ENCODE peak calls at places on chromosomes 3 and 15, in nine cellular contexts. One of them, this sample, is unnamed.

GRCh38 chr15:88954431-88955277 is 41.5 kb upstream of the MFGE8 start:
- DNase-seq in MM.1S: no peak
- DNase-seq in psoas muscle: peak; percentile 73
- DNase-seq in spleen: no peak
- DNase-seq in K562: no peak
- DNase-seq in brain microvascular endothelial cell: peak; percentile 24
- DNase-seq in fibroblast of the aortic adventitia: peak; percentile 64
- DNase-seq in adrenal gland: no peak
- DNase-seq in astrocyte of the spinal cord: peak; percentile 11
- DNase-seq in this sample: no peak

GRCh38 chr15:25437751-25438600 is 848 bp downstream of the UBE3A start:
- DNase-seq in adrenal gland: peak; percentile 71
- DNase-seq in brain microvascular endothelial cell: peak; percentile 12
- DNase-seq in K562: peak; percentile 52
- DNase-seq in spleen: peak; percentile 93
- DNase-seq in psoas muscle: peak; percentile 83
- DNase-seq in fibroblast of the aortic adventitia: peak; percentile 37
- DNase-seq in MM.1S: peak; percentile 62
- DNase-seq in astrocyte of the spinal cord: peak; percentile 50
- DNase-seq in this sample: peak; percentile 81

GRCh38 chr3:102536479-102536878 is 101.7 kb downstream of the ZPLD1 start:
- DNase-seq in MM.1S: peak; percentile 68
- DNase-seq in astrocyte of the spinal cord: peak; percentile 54
- DNase-seq in brain microvascular endothelial cell: peak; percentile 16
- DNase-seq in K562: no peak
- DNase-seq in adrenal gland: no peak
- DNase-seq in spleen: no peak
- DNase-seq in fibroblast of the aortic adventitia: peak; percentile 57
- DNase-seq in psoas muscle: no peak
- DNase-seq in this sample: peak; percentile 37

GRCh38 chr15:38650384-38650783 is 85.8 kb upstream of the RASGRP1 start:
- DNase-seq in psoas muscle: no peak
- DNase-seq in adrenal gland: no peak
- DNase-seq in spleen: no peak
- DNase-seq in fibroblast of the aortic adventitia: no peak
- DNase-seq in K562: no peak
- DNase-seq in MM.1S: no peak
- DNase-seq in astrocyte of the spinal cord: no peak
- DNase-seq in brain microvascular endothelial cell: no peak
- DNase-seq in this sample: no peak

GRCh38 chr15:38647683-38648082 is 83.1 kb upstream of the RASGRP1 start:
- DNase-seq in astrocyte of the spinal cord: peak; percentile 2
- DNase-seq in adrenal gland: no peak
- DNase-seq in brain microvascular endothelial cell: no peak
- DNase-seq in MM.1S: no peak
- DNase-seq in K562: no peak
- DNase-seq in fibroblast of the aortic adventitia: peak; percentile 32
- DNase-seq in spleen: no peak
- DNase-seq in psoas muscle: no peak
- DNase-seq in this sample: no peak

GRCh38 chr3:53243165-53243564 is 12.7 kb downstream of the TKT start:
- DNase-seq in MM.1S: no peak
- DNase-seq in spleen: no peak
- DNase-seq in K562: no peak
- DNase-seq in astrocyte of the spinal cord: peak; percentile 62
- DNase-seq in adrenal gland: peak; percentile 76
- DNase-seq in psoas muscle: peak; percentile 61
- DNase-seq in fibroblast of the aortic adventitia: peak; percentile 61
- DNase-seq in brain microvascular endothelial cell: peak; percentile 53
- DNase-seq in this sample: no peak

GRCh38 chr3:67654099-67654831 is at the start of gene SUCLG2:
- DNase-seq in K562: peak; percentile 72
- DNase-seq in MM.1S: peak; percentile 88
- DNase-seq in adrenal gland: peak; percentile 96
- DNase-seq in astrocyte of the spinal cord: peak; percentile 89
- DNase-seq in psoas muscle: peak; percentile 96
- DNase-seq in fibroblast of the aortic adventitia: peak; percentile 79
- DNase-seq in spleen: peak; percentile 97
- DNase-seq in brain microvascular endothelial cell: peak; percentile 83
- DNase-seq in this sample: peak; percentile 70

GRCh38 chr3:81301230-81301629 is 460.2 kb downstream of the GBE1 start:
- DNase-seq in fibroblast of the aortic adventitia: no peak
- DNase-seq in psoas muscle: no peak
- DNase-seq in brain microvascular endothelial cell: no peak
- DNase-seq in spleen: no peak
- DNase-seq in adrenal gland: no peak
- DNase-seq in K562: no peak
- DNase-seq in MM.1S: no peak
- DNase-seq in astrocyte of the spinal cord: no peak
- DNase-seq in this sample: no peak

GRCh38 chr3:29649815-29650547 is 369.1 kb downstream of the RBMS3 start:
- DNase-seq in psoas muscle: no peak
- DNase-seq in spleen: no peak
- DNase-seq in K562: no peak
- DNase-seq in MM.1S: peak; percentile 54
- DNase-seq in astrocyte of the spinal cord: peak; percentile 72
- DNase-seq in fibroblast of the aortic adventitia: peak; percentile 25
- DNase-seq in adrenal gland: peak; percentile 57
- DNase-seq in brain microvascular endothelial cell: peak; percentile 75
- DNase-seq in this sample: no peak

GRCh38 chr15:66830358-66830757 is 128.3 kb downstream of the SMAD6 start:
- DNase-seq in fibroblast of the aortic adventitia: peak; percentile 66
- DNase-seq in brain microvascular endothelial cell: peak; percentile 20
- DNase-seq in astrocyte of the spinal cord: peak; percentile 58
- DNase-seq in K562: no peak
- DNase-seq in MM.1S: no peak
- DNase-seq in adrenal gland: no peak
- DNase-seq in psoas muscle: no peak
- DNase-seq in spleen: no peak
- DNase-seq in this sample: no peak

GRCh38 chr3:123296261-123296660 is 94.5 kb downstream of the SEC22A start:
- DNase-seq in spleen: no peak
- DNase-seq in K562: no peak
- DNase-seq in MM.1S: no peak
- DNase-seq in psoas muscle: no peak
- DNase-seq in adrenal gland: no peak
- DNase-seq in brain microvascular endothelial cell: no peak
- DNase-seq in astrocyte of the spinal cord: no peak
- DNase-seq in fibroblast of the aortic adventitia: no peak
- DNase-seq in this sample: no peak

GRCh38 chr15:71011503-71012155 is 103.6 kb upstream of the THSD4 start:
- DNase-seq in adrenal gland: peak; percentile 62
- DNase-seq in brain microvascular endothelial cell: peak; percentile 60
- DNase-seq in fibroblast of the aortic adventitia: peak; percentile 86
- DNase-seq in K562: peak; percentile 8
- DNase-seq in spleen: no peak
- DNase-seq in MM.1S: peak; percentile 23
- DNase-seq in astrocyte of the spinal cord: peak; percentile 66
- DNase-seq in psoas muscle: no peak
- DNase-seq in this sample: peak; percentile 77

GRCh38 chr15:45714501-45715488 is 80.0 kb downstream of the SQOR start:
- DNase-seq in K562: peak; percentile 55
- DNase-seq in adrenal gland: peak; percentile 89
- DNase-seq in spleen: no peak
- DNase-seq in MM.1S: peak; percentile 69
- DNase-seq in astrocyte of the spinal cord: peak; percentile 53
- DNase-seq in fibroblast of the aortic adventitia: peak; percentile 67
- DNase-seq in psoas muscle: peak; percentile 56
- DNase-seq in brain microvascular endothelial cell: peak; percentile 88
- DNase-seq in this sample: peak; percentile 47

GRCh38 chr3:71389911-71390573 is 193.5 kb downstream of the FOXP1 start:
- DNase-seq in spleen: peak; percentile 78
- DNase-seq in psoas muscle: peak; percentile 55
- DNase-seq in fibroblast of the aortic adventitia: peak; percentile 80
- DNase-seq in brain microvascular endothelial cell: peak; percentile 64
- DNase-seq in adrenal gland: peak; percentile 61
- DNase-seq in astrocyte of the spinal cord: peak; percentile 91
- DNase-seq in MM.1S: peak; percentile 28
- DNase-seq in K562: no peak
- DNase-seq in this sample: no peak

GRCh38 chr15:99385865-99386264 is 134.6 kb downstream of the LRRC28 start:
- DNase-seq in astrocyte of the spinal cord: peak; percentile 58
- DNase-seq in K562: no peak
- DNase-seq in fibroblast of the aortic adventitia: peak; percentile 81
- DNase-seq in psoas muscle: peak; percentile 80
- DNase-seq in MM.1S: no peak
- DNase-seq in spleen: no peak
- DNase-seq in adrenal gland: peak; percentile 61
- DNase-seq in brain microvascular endothelial cell: peak; percentile 22
- DNase-seq in this sample: peak; percentile 44

GRCh38 chr15:74307827-74308642 is 59.4 kb downstream of the CYP11A1 start:
- DNase-seq in adrenal gland: peak; percentile 83
- DNase-seq in K562: peak; percentile 57
- DNase-seq in psoas muscle: no peak
- DNase-seq in fibroblast of the aortic adventitia: peak; percentile 78
- DNase-seq in spleen: no peak
- DNase-seq in astrocyte of the spinal cord: peak; percentile 66
- DNase-seq in MM.1S: peak; percentile 38
- DNase-seq in brain microvascular endothelial cell: peak; percentile 47
- DNase-seq in this sample: peak; percentile 79

GRCh38 chr3:45224824-45225464 is 1.1 kb downstream of the TMEM158 start:
- DNase-seq in fibroblast of the aortic adventitia: peak; percentile 66
- DNase-seq in MM.1S: peak; percentile 42
- DNase-seq in K562: peak; percentile 75
- DNase-seq in psoas muscle: peak; percentile 90
- DNase-seq in brain microvascular endothelial cell: peak; percentile 53
- DNase-seq in adrenal gland: peak; percentile 90
- DNase-seq in astrocyte of the spinal cord: peak; percentile 73
- DNase-seq in spleen: peak; percentile 87
- DNase-seq in this sample: peak; percentile 83
- H3K4me3 ChIP-seq in fibroblast of the aortic adventitia: peak overlapping the region; percentile 81
- H3K4me3 ChIP-seq in MM.1S: peak overlapping the region; percentile 56
- H3K4me3 ChIP-seq in K562: peak overlapping the region; percentile 65
- H3K4me3 ChIP-seq in psoas muscle: peak overlapping the region; percentile 68
- H3K4me3 ChIP-seq in brain microvascular endothelial cell: peak overlapping the region; percentile 66
- H3K4me3 ChIP-seq in adrenal gland: peak overlapping the region; percentile 95
- H3K4me3 ChIP-seq in astrocyte of the spinal cord: peak overlapping the region; percentile 61
- H3K4me3 ChIP-seq in spleen: peak overlapping the region; percentile 12
- H3K4me3 ChIP-seq in this sample: peak overlapping the region; percentile 45

GRCh38 chr15:49438970-49439631 is 16.1 kb downstream of the FGF7 start:
- DNase-seq in brain microvascular endothelial cell: no peak
- DNase-seq in adrenal gland: no peak
- DNase-seq in fibroblast of the aortic adventitia: peak; percentile 52
- DNase-seq in K562: no peak
- DNase-seq in MM.1S: peak; percentile 69
- DNase-seq in astrocyte of the spinal cord: no peak
- DNase-seq in psoas muscle: no peak
- DNase-seq in spleen: peak; percentile 54
- DNase-seq in this sample: no peak
- H3K4me3 ChIP-seq in brain microvascular endothelial cell: no peak overlapping the region
- H3K4me3 ChIP-seq in adrenal gland: no peak overlapping the region
- H3K4me3 ChIP-seq in fibroblast of the aortic adventitia: no peak overlapping the region
- H3K4me3 ChIP-seq in K562: no peak overlapping the region
- H3K4me3 ChIP-seq in MM.1S: no peak overlapping the region
- H3K4me3 ChIP-seq in astrocyte of the spinal cord: no peak overlapping the region
- H3K4me3 ChIP-seq in psoas muscle: no peak overlapping the region
- H3K4me3 ChIP-seq in spleen: no peak overlapping the region
- H3K4me3 ChIP-seq in this sample: no peak overlapping the region

DNA sequence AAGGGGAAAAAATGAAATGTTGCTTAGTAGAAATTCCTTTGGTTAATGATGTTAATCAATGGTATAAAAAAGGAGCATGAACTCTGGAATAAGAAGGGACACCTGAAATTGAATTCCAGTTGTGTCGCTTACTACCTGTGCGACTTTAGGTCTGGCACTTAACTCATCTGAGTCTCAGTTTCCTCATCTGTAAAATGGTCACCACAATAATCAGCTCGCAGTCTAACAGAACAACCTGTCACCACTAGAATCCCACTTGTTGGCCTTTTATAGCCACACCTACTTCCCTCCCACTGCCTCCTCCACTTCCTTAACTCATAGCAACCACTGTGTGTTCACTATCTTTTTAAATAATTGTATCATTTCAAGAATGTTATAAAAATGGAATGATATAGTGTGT is 2.5 kb downstream of the PLAAT1 start:
- DNase-seq in brain microvascular endothelial cell: no peak
- DNase-seq in K562: no peak
- DNase-seq in adrenal gland: no peak
- DNase-seq in MM.1S: no peak
- DNase-seq in psoas muscle: no peak
- DNase-seq in spleen: no peak
- DNase-seq in fibroblast of the aortic adventitia: no peak
- DNase-seq in astrocyte of the spinal cord: no peak
- DNase-seq in this sample: no peak
- H3K4me3 ChIP-seq in brain microvascular endothelial cell: no peak overlapping the region
- H3K4me3 ChIP-seq in K562: no peak overlapping the region
- H3K4me3 ChIP-seq in adrenal gland: no peak overlapping the region
- H3K4me3 ChIP-seq in MM.1S: no peak overlapping the region
- H3K4me3 ChIP-seq in psoas muscle: peak overlapping the region; percentile 70
- H3K4me3 ChIP-seq in spleen: no peak overlapping the region
- H3K4me3 ChIP-seq in fibroblast of the aortic adventitia: no peak overlapping the region
- H3K4me3 ChIP-seq in astrocyte of the spinal cord: no peak overlapping the region
- H3K4me3 ChIP-seq in this sample: no peak overlapping the region

DNA sequence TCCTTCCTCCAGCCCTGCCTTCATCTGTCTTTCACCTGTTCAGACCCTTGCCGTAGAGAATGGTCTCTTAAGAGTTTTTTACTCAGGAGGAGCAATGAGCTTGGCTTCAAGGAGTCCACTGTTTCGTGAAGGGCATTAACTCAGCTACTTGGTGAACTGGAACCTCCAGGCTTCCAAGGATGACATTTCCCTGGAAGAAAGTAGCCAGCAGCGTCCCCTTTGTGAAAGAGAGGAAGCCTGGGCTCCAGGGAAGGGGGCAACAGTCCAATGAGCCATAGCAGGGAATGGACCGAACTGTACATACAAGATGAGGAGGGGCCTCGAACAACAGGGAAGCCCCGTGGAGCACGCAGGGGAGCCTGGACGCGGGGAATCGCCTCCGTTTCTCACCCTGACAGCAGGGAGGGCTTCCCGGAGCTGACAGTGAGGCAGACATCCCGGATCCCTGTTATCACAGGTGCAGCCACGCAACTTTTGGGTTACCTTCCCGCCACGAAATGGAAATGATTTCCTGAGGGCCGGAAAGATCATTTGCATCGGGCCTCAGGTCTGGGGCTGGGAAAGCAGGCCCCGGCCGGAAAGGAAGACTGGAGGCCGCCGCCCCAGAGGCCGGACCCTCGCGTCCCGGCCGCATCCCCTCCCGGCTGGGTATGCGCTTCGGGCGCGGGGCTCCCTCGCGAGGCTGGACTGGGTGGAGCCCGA is 514 bp upstream of the SPINT1 start:
- DNase-seq in adrenal gland: no peak
- DNase-seq in astrocyte of the spinal cord: no peak
- DNase-seq in brain microvascular endothelial cell: no peak
- DNase-seq in spleen: peak; percentile 71
- DNase-seq in fibroblast of the aortic adventitia: no peak
- DNase-seq in MM.1S: no peak
- DNase-seq in K562: no peak
- DNase-seq in psoas muscle: no peak
- DNase-seq in this sample: no peak
- H3K4me3 ChIP-seq in adrenal gland: peak overlapping the region; percentile 57
- H3K4me3 ChIP-seq in astrocyte of the spinal cord: no peak overlapping the region
- H3K4me3 ChIP-seq in brain microvascular endothelial cell: peak overlapping the region; percentile 20
- H3K4me3 ChIP-seq in spleen: peak overlapping the region; percentile 68
- H3K4me3 ChIP-seq in fibroblast of the aortic adventitia: no peak overlapping the region
- H3K4me3 ChIP-seq in MM.1S: peak overlapping the region; percentile 77
- H3K4me3 ChIP-seq in K562: peak overlapping the region; percentile 52
- H3K4me3 ChIP-seq in psoas muscle: peak overlapping the region; percentile 58
- H3K4me3 ChIP-seq in this sample: peak overlapping the region; percentile 61

This sample was measured in HAP-1.